ENCODE peak calls at places on chromosomes 4 and X, in ten cellular contexts. S is AG04449; Q is activated CD4-positive, alpha-beta T cell treated with anti-CD3 and anti-CD28 coated beads, Interleukin-2, amount 50 U/mL, for 1 hour; K is WTC11; F is stimulated activated CD8-positive, alpha-beta memory T cell treated with anti-CD3 and anti-CD28 coated beads, Interleukin-4, amount 100 ng/mL, for 1 hour; Z is activated effector memory CD4-positive, alpha-beta T cell treated with Interleukin-2 at 50 U/mL for 16 hours; A is progenitor cell of endocrine pancreas; X is HT1080; M is NCI-H1417; H is substantia nigra. U is an unnamed sample.
A peak's percentile ranks its signal among the peaks of the same experiment; 100 is the strongest.

GRCh38 chr4:13403833-13404232 is 80.3 kb downstream of the RAB28 start:
- DNase-seq in S (no peak), Q (no peak), K (no peak), F (no peak), Z (no peak), A (no peak), X (no peak), M (no peak), H (no peak), U (no peak)

GRCh38 chr4:113467581-113467980 is 294.0 kb downstream of the CAMK2D start:
- DNase-seq in S (no peak), Q (no peak), K (no peak), F (no peak), Z (no peak), A (no peak), X (peak; percentile 78), M (no peak), H (no peak), U (no peak)

GRCh38 chr4:97105716-97106115 is 1037.6 kb downstream of the STPG2 start:
- DNase-seq in S (no peak), Q (no peak), K (no peak), F (no peak), Z (no peak), A (no peak), X (no peak), M (peak; percentile 21), H (no peak), U (no peak)

GRCh38 chr4:81196126-81196650 is 18.8 kb downstream of the PRKG2 start:
- DNase-seq in S (no peak), Q (no peak), K (no peak), F (no peak), Z (no peak), A (no peak), X (no peak), M (no peak), H (no peak), U (no peak)

GRCh38 chr4:148845609-148846008 is 403.4 kb upstream of the NR3C2 start:
- DNase-seq in S (no peak), Q (no peak), K (no peak), F (no peak), Z (no peak), A (no peak), X (no peak), M (no peak), H (no peak), U (no peak)

GRCh38 chr4:108047199-108047598 is 57.5 kb downstream of the HADH start:
- DNase-seq in S (no peak), Q (no peak), K (no peak), F (no peak), Z (no peak), A (no peak), X (no peak), M (no peak), H (no peak), U (no peak)

GRCh38 chrX:129793604-129794191 is 13.9 kb downstream of the SASH3 start:
- DNase-seq in S (no peak), Q (no peak), K (no peak), F (no peak), Z (no peak), A (no peak), X (no peak), M (no peak), H (no peak), U (no peak)

GRCh38 chrX:11532291-11533075 is 133.2 kb downstream of the ARHGAP6 start:
- DNase-seq in S (no peak), Q (no peak), K (peak; percentile 8), F (no peak), Z (no peak), A (no peak), X (no peak), M (no peak), H (no peak), U (no peak)

GRCh38 chr4:113699772-113700171 is 61.8 kb downstream of the CAMK2D start:
- DNase-seq in S (no peak), Q (no peak), K (no peak), F (no peak), Z (no peak), A (no peak), X (no peak), M (no peak), H (no peak), U (no peak)

GRCh38 chr4:183335369-183335940 is 13.2 kb upstream of the CLDN24 start:
- DNase-seq in S (peak; percentile 80), Q (no peak), K (no peak), F (no peak), Z (no peak), A (no peak), X (peak; percentile 95), M (no peak), H (no peak), U (no peak)

GRCh38 chr4:114318309-114318708 is 280.3 kb upstream of the UGT8 start:
- DNase-seq in S (no peak), Q (no peak), K (no peak), F (no peak), Z (no peak), A (no peak), X (no peak), M (no peak), H (no peak), U (no peak)

GRCh38 chrX:334331-334891 is 15.8 kb upstream of the GTPBP6 start:
- DNase-seq in S (no peak), Q (no peak), K (no peak), F (no peak), Z (no peak), A (no peak), X (no peak), M (no peak), H (no peak), U (no peak)

GRCh38 chrX:41335590-41336331 is 1.8 kb downstream of the DDX3X start:
- DNase-seq in S (no peak), Q (no peak), K (no peak), F (no peak), Z (no peak), A (no peak), X (no peak), M (no peak), H (no peak), U (no peak)

GRCh38 chr4:112865443-112865842 is 184.0 kb upstream of the ANK2 start:
- DNase-seq in S (no peak), Q (no peak), K (no peak), F (no peak), Z (no peak), A (no peak), X (no peak), M (no peak), H (no peak), U (no peak)

GRCh38 chr4:7773401-7774187 is 166.1 kb downstream of the AFAP1 start:
- DNase-seq in S (no peak), Q (no peak), K (no peak), F (no peak), Z (no peak), A (no peak), X (no peak), M (no peak), H (no peak), U (no peak)

GRCh38 chr4:167088115-167088514 is 146.2 kb downstream of the SPOCK3 start:
- DNase-seq in S (no peak), Q (no peak), K (no peak), F (no peak), Z (no peak), A (no peak), X (no peak), M (no peak), H (no peak), U (no peak)

GRCh38 chr4:123986268-123986798 is 589.7 kb downstream of the SPRY1 start:
- DNase-seq in S (peak; percentile 88), Q (no peak), K (no peak), F (no peak), Z (no peak), A (no peak), X (peak; percentile 74), M (no peak), H (no peak), U (no peak)

GRCh38 chrX:109990582-109991276 is 12.2 kb upstream of the TMEM164 start:
- DNase-seq in S (no peak), Q (no peak), K (no peak), F (no peak), Z (no peak), A (no peak), X (no peak), M (peak; percentile 36), H (no peak), U (no peak)

GRCh38 chrX:153973127-153974002 is 811 bp downstream of the TMEM187 start:
- DNase-seq in S (no peak), Q (no peak), K (no peak), F (no peak), Z (no peak), A (no peak), X (no peak), M (peak; percentile 83), H (no peak), U (no peak)

GRCh38 chr4:99808260-99808857 is 8.3 kb upstream of the DAPP1 start:
- DNase-seq in S (no peak), Q (peak; percentile 63), K (peak; percentile 80), F (no peak), Z (peak; percentile 65), A (peak; percentile 52), X (peak; percentile 62), M (peak; percentile 59), H (no peak), U (no peak)

GRCh38 chrX:20026278-20026677 is 35.4 kb upstream of the BCLAF3 start:
- DNase-seq in S (peak; percentile 4), Q (no peak), K (no peak), F (no peak), Z (no peak), A (no peak), X (peak; percentile 60), M (no peak), H (no peak), U (no peak)

GRCh38 chr4:118973295-118973694 is 84.6 kb downstream of the SYNPO2 start:
- DNase-seq in S (no peak), Q (no peak), K (no peak), F (no peak), Z (no peak), A (no peak), X (no peak), M (no peak), H (no peak), U (no peak)

GRCh38 chrX:8653956-8654355 is 78.0 kb downstream of the ANOS1 start:
- DNase-seq in S (no peak), Q (no peak), K (no peak), F (no peak), Z (no peak), A (no peak), X (no peak), M (peak; percentile 28), H (no peak), U (no peak)

GRCh38 chr4:14257903-14258302 is 630.4 kb upstream of the BOD1L1 start:
- DNase-seq in S (no peak), Q (no peak), K (no peak), F (no peak), Z (no peak), A (no peak), X (no peak), M (no peak), H (no peak), U (no peak)

GRCh38 chr4:2186133-2186864 is 55.6 kb downstream of the HAUS3 start:
- DNase-seq in S (no peak), Q (no peak), K (peak; percentile 68), F (no peak), Z (no peak), A (peak; percentile 23), X (peak; percentile 36), M (peak; percentile 30), H (no peak), U (no peak)

GRCh38 chr4:153020460-153020859 is 84.3 kb downstream of the FHDC1 start:
- DNase-seq in S (no peak), Q (no peak), K (no peak), F (no peak), Z (no peak), A (no peak), X (no peak), M (no peak), H (no peak), U (no peak)

GRCh38 chrX:71650333-71650969 is 16.9 kb upstream of the LOC101059915 start:
- DNase-seq in S (no peak), Q (peak; percentile 8), K (no peak), F (no peak), Z (no peak), A (no peak), X (no peak), M (peak; percentile 43), H (no peak), U (no peak)

GRCh38 chr4:171985129-171985528 is 171.9 kb downstream of the GALNTL6 start:
- DNase-seq in S (no peak), Q (no peak), K (no peak), F (no peak), Z (no peak), A (no peak), X (peak; percentile 42), M (no peak), H (no peak), U (peak; percentile 1)